ENCODE peak calls at places on chromosomes 13 and 19, in eight cellular contexts. W is AG09309; R is substantia nigra; L is CD8-positive, alpha-beta memory T cell; U is fibroblast of gingiva; X is nephron progenitor cell; H is choroid plexus epithelial cell; J is kidney epithelial cell. I is an unnamed sample.
A peak's percentile ranks its signal among the peaks of the same experiment; 100 is the strongest.

GRCh38 chr19:10724573-10725071 is 6.7 kb downstream of the DNM2 start:
- DNase-seq in W (peak; percentile 25), R (no peak), L (no peak), U (peak; percentile 74), X (no peak), H (peak; percentile 19), J (no peak), I (no peak)

GRCh38 chr13:78649997-78650724 is 8.8 kb downstream of the OBI1 start:
- DNase-seq in W (no peak), R (no peak), L (no peak), U (no peak), X (no peak), H (peak; percentile 8), J (no peak), I (no peak)

GRCh38 chr13:111976474-111977183 is 90.3 kb upstream of the SOX1 start:
- DNase-seq in W (no peak), R (no peak), L (no peak), U (no peak), X (no peak), H (no peak), J (no peak), I (no peak)

GRCh38 chr19:13826652-13827235 is 31.5 kb downstream of the ZSWIM4 start:
- DNase-seq in W (no peak), R (no peak), L (no peak), U (no peak), X (no peak), H (no peak), J (no peak), I (no peak)

GRCh38 chr19:10735741-10736140 is 17.9 kb downstream of the DNM2 start:
- DNase-seq in W (no peak), R (no peak), L (no peak), U (no peak), X (no peak), H (no peak), J (no peak), I (no peak)

GRCh38 chr19:12938054-12938535 is 314 bp upstream of the CALR start:
- DNase-seq in W (peak; percentile 98), R (peak; percentile 99), L (peak; percentile 99), U (peak; percentile 100), X (peak; percentile 99), H (peak; percentile 100), J (peak; percentile 92), I (peak; percentile 98)

GRCh38 chr13:61036715-61037114 is 378.9 kb downstream of the PCDH20 start:
- DNase-seq in W (no peak), R (no peak), L (no peak), U (no peak), X (no peak), H (no peak), J (no peak), I (no peak)

GRCh38 chr13:79401259-79402071 is 4.6 kb downstream of the RBM26 start:
- DNase-seq in W (no peak), R (no peak), L (peak; percentile 6), U (no peak), X (no peak), H (no peak), J (no peak), I (no peak)

GRCh38 chr13:73245271-73245670 is 186.5 kb downstream of the KLF5 start:
- DNase-seq in W (no peak), R (no peak), L (no peak), U (no peak), X (no peak), H (no peak), J (no peak), I (no peak)

GRCh38 chr19:14433454-14434156 is 499 bp downstream of the PKN1 start:
- DNase-seq in W (no peak), R (peak; percentile 19), L (peak; percentile 52), U (no peak), X (no peak), H (no peak), J (no peak), I (no peak)

GRCh38 chr13:97280478-97280877 is 58.3 kb downstream of the MBNL2 start:
- DNase-seq in W (no peak), R (no peak), L (no peak), U (no peak), X (no peak), H (no peak), J (no peak), I (no peak)

GRCh38 chr13:110218601-110219201 is 88.3 kb downstream of the COL4A1 start:
- DNase-seq in W (no peak), R (no peak), L (no peak), U (no peak), X (no peak), H (peak; percentile 83), J (no peak), I (no peak)

GRCh38 chr19:10305139-10305806 is 4.3 kb downstream of the ZGLP1 start:
- DNase-seq in W (no peak), R (no peak), L (no peak), U (no peak), X (no peak), H (no peak), J (no peak), I (no peak)

GRCh38 chr13:52356327-52356726 is 49.6 kb downstream of the THSD1 start:
- DNase-seq in W (no peak), R (no peak), L (no peak), U (peak; percentile 24), X (no peak), H (peak; percentile 34), J (peak; percentile 57), I (no peak)

GRCh38 chr19:6729573-6730152 is 7.7 kb downstream of the GPR108 start:
- DNase-seq in W (no peak), R (no peak), L (no peak), U (no peak), X (no peak), H (no peak), J (no peak), I (no peak)

GRCh38 chr13:110405597-110406450 is 98.7 kb downstream of the COL4A2 start:
- DNase-seq in W (no peak), R (no peak), L (no peak), U (peak; percentile 78), X (no peak), H (peak; percentile 70), J (no peak), I (no peak)

GRCh38 chr19:44990459-44990858 is 10.8 kb upstream of the RELB start:
- DNase-seq in W (no peak), R (no peak), L (no peak), U (no peak), X (no peak), H (no peak), J (no peak), I (no peak)

I was measured in GOT3.